ENCODE peak calls at places on chromosomes 7 and 10, in eight cellular contexts. U is tibial nerve, F is H1, O is SK-N-SH, G is A549, X is ovary, K is stomach, D is suprapubic skin. C is an unnamed sample.

GRCh38 chr7:47392241-47392759 is 189.6 kb downstream of the TNS3 start:
- DNase-seq in U (no peak), F (no peak), O (no peak), G (no peak), X (peak; percentile 95), K (peak; percentile 86), D (no peak), C (peak; percentile 89)

GRCh38 chr10:127976701-127977367 is 69.9 kb downstream of the PTPRE start:
- DNase-seq in U (no peak), F (no peak), O (peak; percentile 46), G (no peak), X (no peak), K (no peak), D (no peak), C (no peak)

GRCh38 chr10:30529373-30529998 is 95.5 kb downstream of the MAP3K8 start:
- DNase-seq in U (peak; percentile 36), F (no peak), O (no peak), G (no peak), X (no peak), K (peak; percentile 70), D (peak; percentile 75), C (peak; percentile 91)

GRCh38 chr10:73873843-73874215 is 526 bp downstream of the CAMK2G start:
- DNase-seq in U (no peak), F (no peak), O (peak; percentile 80), G (no peak), X (peak; percentile 41), K (no peak), D (no peak), C (no peak)

GRCh38 chr10:29067161-29067560 is 221.7 kb upstream of the LYZL1 start:
- DNase-seq in U (no peak), F (no peak), O (no peak), G (no peak), X (no peak), K (no peak), D (no peak), C (no peak)

GRCh38 chr10:107163086-107163880 is 1.2 kb downstream of the SORCS1 start:
- DNase-seq in U (no peak), F (no peak), O (peak; percentile 44), G (no peak), X (no peak), K (no peak), D (no peak), C (no peak)

GRCh38 chr7:101740981-101741725 is 76.3 kb upstream of the CUX1 start:
- DNase-seq in U (no peak), F (no peak), O (no peak), G (no peak), X (no peak), K (no peak), D (no peak), C (no peak)

GRCh38 chr7:13724631-13725566 is 264.6 kb downstream of the ETV1 start:
- DNase-seq in U (no peak), F (no peak), O (no peak), G (peak; percentile 2), X (no peak), K (no peak), D (no peak), C (no peak)

GRCh38 chr10:83871486-83872081 is 267.7 kb upstream of the GHITM start:
- DNase-seq in U (peak; percentile 31), F (peak; percentile 86), O (peak; percentile 69), G (peak; percentile 69), X (peak; percentile 67), K (peak; percentile 73), D (no peak), C (peak; percentile 39)

GRCh38 chr10:124279882-124280281 is 138.8 kb downstream of the OAT start:
- DNase-seq in U (no peak), F (no peak), O (no peak), G (no peak), X (no peak), K (no peak), D (no peak), C (peak; percentile 46)

GRCh38 chr10:23886355-23886754 is 322.6 kb upstream of the KIAA1217 start:
- DNase-seq in U (no peak), F (no peak), O (no peak), G (peak; percentile 5), X (no peak), K (no peak), D (no peak), C (no peak)

GRCh38 chr10:102167861-102168260 is 15.7 kb downstream of the NOLC1 start:
- DNase-seq in U (no peak), F (no peak), O (no peak), G (no peak), X (no peak), K (no peak), D (no peak), C (no peak)

GRCh38 chr7:5497158-5498103 is 73.8 kb upstream of the TNRC18 start:
- DNase-seq in U (no peak), F (no peak), O (peak; percentile 90), G (no peak), X (no peak), K (no peak), D (no peak), C (no peak)

GRCh38 chr10:80739963-80740715 is 202.4 kb downstream of the SH2D4B start:
- DNase-seq in U (no peak), F (peak; percentile 59), O (no peak), G (no peak), X (no peak), K (no peak), D (no peak), C (no peak)

GRCh38 chr7:92634924-92635519 is 44.8 kb upstream of the FAM133B start:
- DNase-seq in U (no peak), F (no peak), O (peak; percentile 27), G (peak; percentile 63), X (no peak), K (no peak), D (no peak), C (no peak)

GRCh38 chr7:89666436-89666835 is 487.8 kb upstream of the STEAP1 start:
- DNase-seq in U (no peak), F (no peak), O (no peak), G (no peak), X (no peak), K (no peak), D (no peak), C (no peak)

GRCh38 chr7:120842131-120842621 is 15.8 kb downstream of the TSPAN12 start:
- DNase-seq in U (no peak), F (no peak), O (no peak), G (no peak), X (no peak), K (peak; percentile 33), D (no peak), C (no peak)

GRCh38 chr7:113805976-113806375 is 112.8 kb downstream of the PPP1R3A start:
- DNase-seq in U (no peak), F (no peak), O (no peak), G (no peak), X (no peak), K (no peak), D (no peak), C (no peak)

GRCh38 chr7:469591-469961 is 50.1 kb downstream of the PDGFA start:
- DNase-seq in U (no peak), F (peak; percentile 39), O (no peak), G (no peak), X (peak; percentile 14), K (no peak), D (peak; percentile 39), C (peak; percentile 10)

GRCh38 chr10:59793924-59794323 is 40.7 kb upstream of the MRLN start:
- DNase-seq in U (no peak), F (no peak), O (no peak), G (no peak), X (no peak), K (no peak), D (no peak), C (no peak)

GRCh38 chr7:107505997-107506682 is 36.3 kb downstream of the GPR22 start:
- DNase-seq in U (no peak), F (no peak), O (no peak), G (no peak), X (no peak), K (peak; percentile 68), D (no peak), C (peak; percentile 43)

DNA sequence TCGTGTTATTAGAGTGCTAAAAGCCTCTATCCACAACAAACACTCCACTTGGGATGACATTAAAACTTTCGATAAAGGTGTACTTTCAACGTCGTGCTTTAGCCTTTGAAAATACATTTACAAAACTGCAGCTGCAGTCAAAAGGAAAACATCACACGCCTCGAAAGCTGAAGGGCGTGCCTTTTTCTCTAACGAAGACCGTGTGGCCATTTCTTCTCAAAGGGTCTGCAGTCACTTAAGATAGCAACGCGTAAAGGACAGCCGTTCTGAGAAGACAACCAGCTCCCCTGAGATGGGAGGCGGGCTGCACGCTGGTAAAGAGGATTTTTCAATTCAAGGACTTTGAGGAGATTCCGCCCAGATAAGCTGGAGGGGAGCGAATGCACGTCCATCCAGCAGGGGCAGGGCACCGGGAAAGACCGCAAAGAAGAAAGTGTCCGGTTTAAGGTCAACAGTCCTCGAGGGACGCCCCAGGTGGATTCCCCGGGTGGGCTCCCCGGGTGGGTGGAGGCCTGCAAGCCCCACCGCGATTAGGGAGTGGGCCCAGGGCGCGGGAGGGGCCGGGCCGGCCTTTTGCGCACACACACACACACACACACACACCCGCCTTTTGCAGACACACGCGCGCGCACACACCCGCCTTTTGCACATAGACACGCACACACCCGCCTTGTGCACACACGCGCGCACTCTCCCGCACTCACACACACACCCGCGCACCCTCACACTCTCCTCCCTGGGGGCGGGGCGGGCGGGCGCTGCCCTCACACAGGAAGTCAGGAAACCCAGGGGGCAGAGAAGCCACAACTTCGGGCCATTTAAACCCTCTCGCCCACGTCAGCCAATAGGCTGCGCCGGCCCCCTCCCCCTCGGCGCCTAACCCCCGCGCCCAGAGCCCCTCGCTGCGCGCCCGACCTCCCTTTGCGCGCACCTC is 767 bp downstream of the ARHGAP12 start:
- DNase-seq in U (peak; percentile 42), F (peak; percentile 71), O (peak; percentile 84), G (peak; percentile 77), X (peak; percentile 67), K (peak; percentile 50), D (peak; percentile 76), C (peak; percentile 90)
- TF ChIP-seq CTCF in U (peak; percentile 46), F (peak; percentile 31), O (peak; percentile 51), G (peak; percentile 12), X (no peak), K (no peak), D (peak; percentile 32), C (no peak)

DNA sequence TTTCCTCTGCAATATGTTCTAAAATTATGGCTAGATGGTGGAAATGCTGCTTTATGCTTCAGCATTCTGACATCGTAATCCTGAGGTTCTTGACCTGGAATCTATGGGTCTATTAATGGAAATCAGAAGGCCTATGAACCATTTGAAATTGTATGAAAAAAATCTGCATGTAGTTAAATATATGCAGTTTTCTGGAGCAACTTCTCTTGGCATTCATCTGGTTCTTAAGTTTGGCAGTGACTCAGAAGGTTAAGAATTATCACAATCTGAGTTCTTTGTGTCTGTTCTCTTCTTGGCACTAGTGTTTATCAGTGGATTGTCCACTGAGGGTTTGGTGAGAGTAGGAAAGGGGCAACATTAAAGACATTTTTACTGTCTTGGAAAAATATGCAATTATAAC is 71.1 kb upstream of the FZD1 start:
- DNase-seq in U (no peak), F (no peak), O (no peak), G (no peak), X (no peak), K (no peak), D (no peak), C (no peak)
- TF ChIP-seq EP300 in U (no peak), F (no peak), O (peak; percentile 8), G (no peak), X (no peak), K (no peak), D (no peak), C (no peak)

GRCh38 chr10:90718185-90718584 is 139.7 kb downstream of the HTR7 start:
- DNase-seq in U (no peak), F (no peak), O (no peak), G (no peak), X (no peak), K (no peak), D (no peak), C (no peak)
- TF ChIP-seq CTCF in U (no peak), F (peak; percentile 13), O (no peak), G (no peak), X (no peak), K (no peak), D (no peak), C (no peak)

GRCh38 chr7:36303202-36304098 is 86.2 kb upstream of the ANLN start:
- DNase-seq in U (peak; percentile 73), F (no peak), O (peak; percentile 97), G (peak; percentile 87), X (peak; percentile 61), K (peak; percentile 78), D (peak; percentile 93), C (peak; percentile 94)
- TF ChIP-seq EP300 in U (peak; percentile 79), F (no peak), O (peak; percentile 59), G (peak; percentile 74), X (no peak), K (peak; percentile 22), D (no peak), C (no peak)

C was measured in upper lobe of left lung.